ENCODE peak calls at places on chromosomes 12 and 14, in five cellular contexts. One of them, this sample, is unnamed.

GRCh38 chr12:113727651-113728061 is 238.5 kb downstream of the RBM19 start:
- DNase-seq in glutamatergic neuron: no peak
- DNase-seq in fibroblast of lung: peak; percentile 54
- DNase-seq in AG09309: no peak
- DNase-seq in kidney: no peak
- DNase-seq in this sample: peak; percentile 53

GRCh38 chr14:61925043-61925442 is 162.8 kb downstream of the SNAPC1 start:
- DNase-seq in glutamatergic neuron: no peak
- DNase-seq in fibroblast of lung: peak; percentile 28
- DNase-seq in AG09309: no peak
- DNase-seq in kidney: no peak
- DNase-seq in this sample: peak; percentile 28

GRCh38 chr12:76143343-76144252 is 59.1 kb upstream of the NAP1L1 start:
- DNase-seq in fibroblast of lung: no peak
- DNase-seq in glutamatergic neuron: no peak
- DNase-seq in AG09309: no peak
- DNase-seq in kidney: no peak
- DNase-seq in this sample: no peak

GRCh38 chr14:64762044-64763034 is 58.1 kb downstream of the PLEKHG3 start:
- DNase-seq in fibroblast of lung: peak; percentile 93
- DNase-seq in glutamatergic neuron: peak; percentile 72
- DNase-seq in AG09309: peak; percentile 46
- DNase-seq in kidney: peak; percentile 94
- DNase-seq in this sample: peak; percentile 87

GRCh38 chr12:1823237-1823636 is 2.9 kb downstream of the LRTM2 start:
- DNase-seq in glutamatergic neuron: no peak
- DNase-seq in kidney: no peak
- DNase-seq in AG09309: no peak
- DNase-seq in fibroblast of lung: no peak
- DNase-seq in this sample: no peak

GRCh38 chr12:124720687-124721500 is 142.8 kb downstream of the SCARB1 start:
- DNase-seq in fibroblast of lung: peak; percentile 87
- DNase-seq in AG09309: no peak
- DNase-seq in glutamatergic neuron: no peak
- DNase-seq in kidney: peak; percentile 86
- DNase-seq in this sample: no peak

GRCh38 chr14:22395803-22396202 is 193.2 kb downstream of the DAD1 start:
- DNase-seq in AG09309: no peak
- DNase-seq in kidney: no peak
- DNase-seq in glutamatergic neuron: no peak
- DNase-seq in fibroblast of lung: no peak
- DNase-seq in this sample: no peak

GRCh38 chr12:79692860-79693605 is 2.3 kb upstream of the PAWR start:
- DNase-seq in AG09309: peak; percentile 29
- DNase-seq in kidney: no peak
- DNase-seq in fibroblast of lung: peak; percentile 69
- DNase-seq in glutamatergic neuron: no peak
- DNase-seq in this sample: no peak

GRCh38 chr14:100282766-100283419 is 23.4 kb downstream of the SLC25A29 start:
- DNase-seq in AG09309: no peak
- DNase-seq in kidney: no peak
- DNase-seq in glutamatergic neuron: no peak
- DNase-seq in fibroblast of lung: no peak
- DNase-seq in this sample: no peak

DNA sequence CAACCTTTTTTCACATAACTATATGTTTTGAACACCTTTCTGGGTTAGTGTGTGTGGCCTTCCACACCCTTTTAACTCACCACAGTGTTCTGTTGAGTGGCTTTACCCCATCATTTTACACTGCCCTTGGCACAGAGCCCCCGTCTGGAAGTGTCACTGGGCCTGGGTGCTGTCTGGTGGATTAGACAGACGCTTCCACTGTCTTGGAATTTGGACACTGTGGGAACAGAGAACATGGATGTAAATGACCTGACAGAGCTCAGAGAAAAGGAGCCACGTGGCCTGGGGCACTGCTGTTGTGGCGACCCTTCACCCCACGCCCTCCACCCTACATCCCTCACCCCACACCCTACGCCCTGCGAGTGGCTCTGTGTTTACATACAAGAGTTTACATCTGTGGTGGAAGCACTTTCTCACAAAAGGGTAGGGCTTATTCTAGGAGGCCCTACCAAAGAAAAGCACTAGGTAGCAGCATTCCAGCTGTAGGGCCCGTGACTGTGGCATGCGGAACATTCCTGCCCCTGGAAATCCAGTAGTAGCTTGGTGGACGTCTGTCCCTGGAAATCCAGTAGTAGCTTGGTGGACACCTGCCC is 47.6 kb downstream of the B4GALNT3 start:
- DNase-seq in kidney: no peak
- DNase-seq in fibroblast of lung: no peak
- DNase-seq in AG09309: no peak
- DNase-seq in glutamatergic neuron: no peak
- DNase-seq in this sample: no peak
- TF ChIP-seq CTCF in kidney: no peak
- TF ChIP-seq CTCF in fibroblast of lung: no peak
- TF ChIP-seq CTCF in AG09309: no peak
- TF ChIP-seq CTCF in glutamatergic neuron: no peak
- TF ChIP-seq CTCF in this sample: no peak

DNA sequence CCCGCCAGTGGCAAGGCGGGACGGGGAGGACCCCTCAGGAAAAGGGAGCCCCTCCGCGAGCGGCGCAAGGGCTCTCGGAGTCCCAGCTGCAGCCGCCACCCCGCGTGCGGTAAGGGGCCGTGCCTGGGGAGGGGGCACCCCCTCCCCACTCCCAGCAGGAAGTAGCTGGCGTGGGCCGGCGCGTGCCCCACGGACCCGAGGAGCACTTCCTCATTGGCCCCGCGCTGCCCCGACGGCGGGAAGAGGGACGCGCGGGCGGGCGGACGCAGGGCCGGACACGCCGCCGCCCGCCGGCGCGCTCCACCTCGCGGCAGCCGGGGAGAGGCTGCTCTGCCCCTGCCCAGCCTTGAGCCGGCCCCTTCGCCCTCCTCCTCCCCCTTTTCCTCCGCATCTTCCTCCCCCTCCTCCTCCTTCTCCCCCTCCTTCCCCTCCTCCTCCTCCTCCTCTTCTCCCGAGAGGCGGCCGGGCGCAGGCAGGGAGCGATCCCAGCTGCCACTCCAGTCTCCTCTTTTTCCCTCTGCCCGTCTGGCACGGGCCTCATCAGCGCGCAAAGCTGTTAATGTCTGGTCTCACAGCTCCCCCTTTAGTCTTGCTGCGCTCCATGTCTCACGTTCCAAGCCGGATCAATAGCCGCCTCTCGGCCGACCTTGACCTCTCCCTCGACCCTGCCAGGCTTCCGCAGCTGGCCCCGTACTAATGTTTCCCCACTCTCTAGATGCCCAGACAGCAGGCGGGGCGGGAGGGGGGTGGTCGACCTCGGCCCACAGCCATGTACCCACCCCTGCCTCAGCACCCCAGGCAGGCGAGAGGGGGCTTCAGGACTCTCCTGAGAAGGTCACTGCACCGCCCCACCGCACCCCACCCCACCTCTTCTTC is 2.6 kb upstream of the BCL11B start:
- DNase-seq in fibroblast of lung: peak; percentile 85
- DNase-seq in kidney: peak; percentile 89
- DNase-seq in glutamatergic neuron: peak; percentile 95
- DNase-seq in AG09309: peak; percentile 5
- DNase-seq in this sample: peak; percentile 12
- TF ChIP-seq CTCF in fibroblast of lung: no peak
- TF ChIP-seq CTCF in kidney: peak; percentile 8
- TF ChIP-seq CTCF in glutamatergic neuron: no peak
- TF ChIP-seq CTCF in AG09309: peak; percentile 34
- TF ChIP-seq CTCF in this sample: peak; percentile 41

GRCh38 chr12:100669922-100670321 is 96.4 kb downstream of the GAS2L3 start:
- DNase-seq in kidney: no peak
- DNase-seq in glutamatergic neuron: no peak
- DNase-seq in fibroblast of lung: no peak
- DNase-seq in AG09309: no peak
- DNase-seq in this sample: no peak

GRCh38 chr12:100671396-100672074 is 98.1 kb downstream of the GAS2L3 start:
- DNase-seq in kidney: no peak
- DNase-seq in AG09309: no peak
- DNase-seq in glutamatergic neuron: no peak
- DNase-seq in fibroblast of lung: peak; percentile 6
- DNase-seq in this sample: no peak

GRCh38 chr12:100668939-100669536 is 95.6 kb downstream of the GAS2L3 start:
- DNase-seq in fibroblast of lung: peak; percentile 53
- DNase-seq in glutamatergic neuron: peak; percentile 92
- DNase-seq in kidney: peak; percentile 77
- DNase-seq in AG09309: peak; percentile 21
- DNase-seq in this sample: peak; percentile 74

GRCh38 chr12:100674009-100674888 is 100.8 kb downstream of the GAS2L3 start:
- DNase-seq in kidney: no peak
- DNase-seq in glutamatergic neuron: no peak
- DNase-seq in fibroblast of lung: no peak
- DNase-seq in AG09309: no peak
- DNase-seq in this sample: no peak

GRCh38 chr12:100672075-100672592 is 98.7 kb downstream of the GAS2L3 start:
- DNase-seq in fibroblast of lung: no peak
- DNase-seq in glutamatergic neuron: peak; percentile 50
- DNase-seq in AG09309: no peak
- DNase-seq in kidney: no peak
- DNase-seq in this sample: no peak
- TF ChIP-seq CTCF in fibroblast of lung: peak; percentile 47
- TF ChIP-seq CTCF in glutamatergic neuron: no peak
- TF ChIP-seq CTCF in AG09309: peak; percentile 65
- TF ChIP-seq CTCF in kidney: peak; percentile 16
- TF ChIP-seq CTCF in this sample: peak; percentile 79

GRCh38 chr14:103510311-103511021 is 12.2 kb downstream of the CKB start:
- DNase-seq in AG09309: no peak
- DNase-seq in fibroblast of lung: no peak
- DNase-seq in glutamatergic neuron: no peak
- DNase-seq in kidney: no peak
- DNase-seq in this sample: no peak

GRCh38 chr14:103511022-103511693 is 11.5 kb downstream of the CKB start:
- DNase-seq in kidney: no peak
- DNase-seq in fibroblast of lung: no peak
- DNase-seq in glutamatergic neuron: no peak
- DNase-seq in AG09309: no peak
- DNase-seq in this sample: no peak

GRCh38 chr14:103509864-103510263 is 12.8 kb downstream of the CKB start:
- DNase-seq in glutamatergic neuron: no peak
- DNase-seq in fibroblast of lung: no peak
- DNase-seq in AG09309: no peak
- DNase-seq in kidney: no peak
- DNase-seq in this sample: no peak

GRCh38 chr14:103514596-103515421 is 7.8 kb downstream of the CKB start:
- DNase-seq in kidney: peak; percentile 53
- DNase-seq in fibroblast of lung: no peak
- DNase-seq in AG09309: no peak
- DNase-seq in glutamatergic neuron: no peak
- DNase-seq in this sample: no peak

GRCh38 chr14:103512701-103513611 is 9.7 kb downstream of the CKB start:
- DNase-seq in AG09309: peak; percentile 60
- DNase-seq in glutamatergic neuron: no peak
- DNase-seq in kidney: peak; percentile 92
- DNase-seq in fibroblast of lung: peak; percentile 84
- DNase-seq in this sample: no peak
- TF ChIP-seq CTCF in AG09309: no peak
- TF ChIP-seq CTCF in glutamatergic neuron: no peak
- TF ChIP-seq CTCF in kidney: no peak
- TF ChIP-seq CTCF in fibroblast of lung: no peak
- TF ChIP-seq CTCF in this sample: peak; percentile 6

GRCh38 chr12:80710727-80711066 is 3.3 kb downstream of the MYF6 start:
- DNase-seq in AG09309: no peak
- DNase-seq in fibroblast of lung: no peak
- DNase-seq in kidney: no peak
- DNase-seq in glutamatergic neuron: no peak
- DNase-seq in this sample: no peak

GRCh38 chr12:80711866-80712265 is 4.4 kb downstream of the MYF6 start:
- DNase-seq in glutamatergic neuron: no peak
- DNase-seq in kidney: no peak
- DNase-seq in fibroblast of lung: no peak
- DNase-seq in AG09309: no peak
- DNase-seq in this sample: no peak

GRCh38 chr12:80708535-80709328 is 1.3 kb downstream of the MYF6 start:
- DNase-seq in fibroblast of lung: peak; percentile 35
- DNase-seq in kidney: no peak
- DNase-seq in AG09309: no peak
- DNase-seq in glutamatergic neuron: peak; percentile 48
- DNase-seq in this sample: no peak

GRCh38 chr12:80707830-80708534 is 548 bp downstream of the MYF6 start:
- DNase-seq in fibroblast of lung: no peak
- DNase-seq in AG09309: no peak
- DNase-seq in kidney: peak; percentile 72
- DNase-seq in glutamatergic neuron: peak; percentile 27
- DNase-seq in this sample: no peak

DNA sequence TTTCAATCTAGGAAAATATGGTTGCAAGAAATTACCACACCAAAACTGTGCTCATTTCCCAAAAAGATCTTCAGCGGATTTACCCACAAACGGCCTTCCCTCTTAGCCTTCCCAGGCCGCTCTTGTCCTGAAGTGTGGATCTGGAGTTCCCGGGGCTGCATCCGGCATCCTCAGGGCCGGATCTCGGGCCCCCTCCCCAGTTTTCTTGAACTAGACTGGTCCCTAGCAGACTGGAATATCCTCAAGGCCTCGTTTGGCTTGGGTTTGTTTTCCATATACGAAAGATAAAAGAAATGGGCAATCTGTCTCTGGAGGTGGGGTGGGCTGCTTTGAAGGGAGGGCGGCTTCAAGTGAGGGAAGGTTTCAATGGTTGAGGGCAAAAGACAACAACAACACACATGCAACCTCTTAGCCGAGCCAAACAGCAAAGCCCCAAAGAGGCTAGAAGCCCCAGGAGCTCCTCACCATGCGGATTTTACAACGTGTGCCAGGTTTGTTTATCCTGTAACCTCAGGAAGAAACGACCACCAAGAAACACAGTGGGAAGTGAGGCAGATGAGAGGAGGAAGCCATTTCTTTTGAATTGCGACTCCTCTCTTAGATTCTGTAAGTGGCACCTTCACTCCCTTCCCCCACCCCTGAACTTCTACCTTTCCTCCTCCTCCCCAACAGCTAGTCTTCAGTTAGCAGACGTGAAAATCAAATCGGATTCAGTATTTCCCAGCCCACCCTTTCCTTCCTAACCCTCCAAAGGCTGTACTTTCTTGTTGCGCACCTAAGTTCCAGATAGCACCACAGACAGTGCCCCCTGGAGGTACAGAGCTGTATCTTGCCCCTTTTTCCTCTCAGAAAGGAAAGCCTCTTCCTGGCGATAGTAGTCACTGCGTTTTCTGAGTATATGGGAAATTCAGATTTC is 2.6 kb downstream of the MYF6 start:
- DNase-seq in AG09309: no peak
- DNase-seq in kidney: no peak
- DNase-seq in fibroblast of lung: no peak
- DNase-seq in glutamatergic neuron: peak; percentile 50
- DNase-seq in this sample: no peak
- TF ChIP-seq CTCF in AG09309: peak; percentile 40
- TF ChIP-seq CTCF in kidney: peak; percentile 43
- TF ChIP-seq CTCF in fibroblast of lung: no peak
- TF ChIP-seq CTCF in glutamatergic neuron: peak; percentile 74
- TF ChIP-seq CTCF in this sample: peak; percentile 72

GRCh38 chr14:85535916-85536834 is 6.2 kb downstream of the FLRT2 start:
- DNase-seq in AG09309: no peak
- DNase-seq in kidney: no peak
- DNase-seq in glutamatergic neuron: no peak
- DNase-seq in fibroblast of lung: peak; percentile 59
- DNase-seq in this sample: no peak
- TF ChIP-seq CTCF in AG09309: peak; percentile 36
- TF ChIP-seq CTCF in kidney: peak; percentile 17
- TF ChIP-seq CTCF in glutamatergic neuron: peak; percentile 9
- TF ChIP-seq CTCF in fibroblast of lung: peak; percentile 31
- TF ChIP-seq CTCF in this sample: peak; percentile 29

This sample was measured in brain microvascular endothelial cell.